ENCODE peak calls at places on chromosomes 4 and X, in four cellular contexts. One of them, this sample, is unnamed. For H3K4me1, the result is how much of the 10 kb centered on the place peaks cover.

GRCh38 chr4:27148211-27148895 is 287.7 kb downstream of the STIM2 start:
- DNase-seq in aorta: no peak
- DNase-seq in GM23248: peak
- DNase-seq in colonic mucosa: no peak
- DNase-seq in this sample: no peak

GRCh38 chr4:108979754-108980153 is 216.9 kb upstream of the ETNPPL start:
- DNase-seq in aorta: no peak
- DNase-seq in GM23248: no peak
- DNase-seq in colonic mucosa: no peak
- DNase-seq in this sample: no peak

GRCh38 chr4:75255261-75255660 is 258.9 kb downstream of the RCHY1 start:
- DNase-seq in aorta: no peak
- DNase-seq in GM23248: no peak
- DNase-seq in colonic mucosa: no peak
- DNase-seq in this sample: no peak

GRCh38 chrX:104370089-104370488 is 115.4 kb upstream of the ESX1 start:
- DNase-seq in aorta: no peak
- DNase-seq in GM23248: peak
- DNase-seq in colonic mucosa: peak
- DNase-seq in this sample: peak

GRCh38 chr4:102825261-102826071 is 1.9 kb downstream of the UBE2D3 start:
- DNase-seq in aorta: no peak
- DNase-seq in GM23248: peak
- DNase-seq in colonic mucosa: peak
- DNase-seq in this sample: peak

GRCh38 chrX:153966283-153966688 is 5.3 kb downstream of the HCFC1 start:
- DNase-seq in aorta: peak
- DNase-seq in GM23248: peak
- DNase-seq in colonic mucosa: no peak
- DNase-seq in this sample: no peak

GRCh38 chr4:91322961-91323360 is 980.8 kb upstream of the GRID2 start:
- DNase-seq in aorta: no peak
- DNase-seq in GM23248: no peak
- DNase-seq in colonic mucosa: no peak
- DNase-seq in this sample: no peak

GRCh38 chr4:101103381-101104142 is 243.8 kb downstream of the PPP3CA start:
- DNase-seq in aorta: no peak
- DNase-seq in GM23248: peak
- DNase-seq in colonic mucosa: peak
- DNase-seq in this sample: no peak

GRCh38 chr4:42397256-42397634 is at the start of gene SHISA3:
- DNase-seq in aorta: no peak
- DNase-seq in GM23248: peak
- DNase-seq in colonic mucosa: peak
- DNase-seq in this sample: no peak

GRCh38 chr4:91058345-91058744 is 931.2 kb downstream of the CCSER1 start:
- DNase-seq in aorta: no peak
- DNase-seq in GM23248: no peak
- DNase-seq in colonic mucosa: no peak
- DNase-seq in this sample: no peak

GRCh38 chrX:52979993-52980392 is 21.7 kb upstream of the FAM156A start:
- DNase-seq in aorta: no peak
- DNase-seq in GM23248: peak
- DNase-seq in colonic mucosa: no peak
- DNase-seq in this sample: peak

GRCh38 chrX:49960061-49960460 is 37.7 kb downstream of the CLCN5 start:
- DNase-seq in aorta: no peak
- DNase-seq in GM23248: no peak
- DNase-seq in colonic mucosa: no peak
- DNase-seq in this sample: no peak

GRCh38 chr4:112153222-112153791 is 8.1 kb downstream of the FAM241A start:
- DNase-seq in aorta: no peak
- DNase-seq in GM23248: no peak
- DNase-seq in colonic mucosa: no peak
- DNase-seq in this sample: no peak

GRCh38 chr4:6272863-6273660 is 3.4 kb downstream of the WFS1 start:
- DNase-seq in aorta: no peak
- DNase-seq in GM23248: peak
- DNase-seq in colonic mucosa: no peak
- DNase-seq in this sample: peak
- H3K4me1 ChIP-seq in aorta: under half
- H3K4me1 ChIP-seq in GM23248: under half
- H3K4me1 ChIP-seq in colonic mucosa: under half
- H3K4me1 ChIP-seq in this sample: under half

GRCh38 chr4:89295415-89295927 is 12.1 kb downstream of the GPRIN3 start:
- DNase-seq in aorta: no peak
- DNase-seq in GM23248: no peak
- DNase-seq in colonic mucosa: no peak
- DNase-seq in this sample: no peak

GRCh38 chr4:89296399-89296798 is 11.2 kb downstream of the GPRIN3 start:
- DNase-seq in aorta: no peak
- DNase-seq in GM23248: no peak
- DNase-seq in colonic mucosa: no peak
- DNase-seq in this sample: no peak

GRCh38 chr4:89296871-89297270 is 10.7 kb downstream of the GPRIN3 start:
- DNase-seq in aorta: no peak
- DNase-seq in GM23248: no peak
- DNase-seq in colonic mucosa: no peak
- DNase-seq in this sample: no peak

GRCh38 chr4:89293299-89293698 is 14.3 kb downstream of the GPRIN3 start:
- DNase-seq in aorta: no peak
- DNase-seq in GM23248: no peak
- DNase-seq in colonic mucosa: no peak
- DNase-seq in this sample: no peak

GRCh38 chr4:89294583-89295244 is 12.9 kb downstream of the GPRIN3 start:
- DNase-seq in aorta: no peak
- DNase-seq in GM23248: no peak
- DNase-seq in colonic mucosa: no peak
- DNase-seq in this sample: no peak
- H3K4me1 ChIP-seq in aorta: under half
- H3K4me1 ChIP-seq in GM23248: under half
- H3K4me1 ChIP-seq in colonic mucosa: under half
- H3K4me1 ChIP-seq in this sample: under half

GRCh38 chr4:186702297-186702696 is 21.4 kb downstream of the FAT1 start:
- DNase-seq in aorta: no peak
- DNase-seq in GM23248: no peak
- DNase-seq in colonic mucosa: no peak
- DNase-seq in this sample: no peak
- H3K4me1 ChIP-seq in aorta: under half
- H3K4me1 ChIP-seq in GM23248: under half
- H3K4me1 ChIP-seq in colonic mucosa: under half
- H3K4me1 ChIP-seq in this sample: under half

GRCh38 chr4:121534187-121534586 is 153.4 kb upstream of the QRFPR start:
- DNase-seq in aorta: no peak
- DNase-seq in GM23248: no peak
- DNase-seq in colonic mucosa: no peak
- DNase-seq in this sample: no peak

GRCh38 chr4:121535351-121535750 is 154.5 kb upstream of the QRFPR start:
- DNase-seq in aorta: no peak
- DNase-seq in GM23248: no peak
- DNase-seq in colonic mucosa: no peak
- DNase-seq in this sample: no peak
- H3K4me1 ChIP-seq in aorta: under half
- H3K4me1 ChIP-seq in GM23248: under half
- H3K4me1 ChIP-seq in colonic mucosa: under half
- H3K4me1 ChIP-seq in this sample: under half

DNA sequence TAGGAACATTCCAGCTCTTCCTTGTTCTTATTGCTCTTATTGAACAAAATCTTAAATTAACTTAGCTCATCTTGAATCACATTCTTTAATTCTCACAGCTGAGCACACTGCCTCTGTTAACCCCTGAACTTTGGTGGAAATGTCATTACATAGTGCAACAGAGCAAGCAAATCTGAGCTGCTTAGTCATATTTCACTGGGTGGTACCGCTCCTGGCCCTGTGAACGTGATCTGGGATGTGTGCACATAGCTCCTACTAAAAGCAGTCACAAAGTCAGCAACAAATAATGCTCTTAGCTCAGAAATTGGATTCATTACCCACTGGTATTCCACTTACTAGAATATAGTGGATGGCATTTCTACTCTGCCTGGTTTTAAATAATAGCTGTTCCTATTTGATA is 27.9 kb downstream of the ARHGEF6 start:
- DNase-seq in aorta: no peak
- DNase-seq in GM23248: peak
- DNase-seq in colonic mucosa: no peak
- DNase-seq in this sample: no peak
- H3K4me1 ChIP-seq in aorta: under half
- H3K4me1 ChIP-seq in GM23248: under half
- H3K4me1 ChIP-seq in colonic mucosa: under half
- H3K4me1 ChIP-seq in this sample: under half

DNA sequence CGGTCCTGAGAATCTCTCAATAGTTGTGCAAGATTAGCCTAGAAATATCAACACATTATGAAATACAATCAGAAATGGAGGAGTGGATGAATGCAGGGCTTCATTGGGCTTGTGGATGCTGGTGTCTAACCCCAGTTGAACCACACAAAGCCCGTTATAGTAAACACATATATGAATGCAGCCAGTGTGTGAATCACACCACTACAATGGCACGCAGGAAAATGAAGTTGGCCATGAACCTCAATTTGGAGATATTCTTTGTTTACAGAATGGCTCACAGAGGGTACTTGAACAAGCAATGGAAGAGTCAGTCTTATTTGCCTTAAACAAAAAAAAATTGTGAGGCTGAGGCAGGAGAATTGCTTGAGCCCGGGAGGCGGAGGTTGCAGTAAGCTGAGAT is 57.8 kb downstream of the SOD3 start:
- DNase-seq in aorta: no peak
- DNase-seq in GM23248: no peak
- DNase-seq in colonic mucosa: no peak
- DNase-seq in this sample: no peak
- H3K4me1 ChIP-seq in aorta: under half
- H3K4me1 ChIP-seq in GM23248: under half
- H3K4me1 ChIP-seq in colonic mucosa: under half
- H3K4me1 ChIP-seq in this sample: under half

DNA sequence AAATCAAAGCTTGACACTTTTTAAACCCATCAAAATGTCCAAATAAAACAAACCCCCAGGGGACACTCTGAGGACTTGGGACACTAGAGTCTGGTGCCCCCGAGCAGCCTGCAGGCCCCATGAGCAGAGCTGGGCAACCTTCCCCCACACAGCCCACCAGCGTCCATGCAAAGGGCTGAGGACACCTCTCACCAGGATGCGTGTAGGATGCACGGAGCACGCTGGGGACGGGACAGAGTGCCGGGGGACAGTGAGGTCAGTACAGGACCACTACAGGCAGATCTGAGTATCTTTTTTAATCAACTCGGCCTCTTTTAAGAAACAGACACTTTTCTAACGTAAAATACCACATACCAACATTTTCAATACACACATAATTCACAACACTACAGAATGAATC is 6.9 kb downstream of the GAK start:
- DNase-seq in aorta: peak
- DNase-seq in GM23248: no peak
- DNase-seq in colonic mucosa: no peak
- DNase-seq in this sample: no peak
- H3K4me1 ChIP-seq in aorta: under half
- H3K4me1 ChIP-seq in GM23248: under half
- H3K4me1 ChIP-seq in colonic mucosa: under half
- H3K4me1 ChIP-seq in this sample: under half

GRCh38 chr4:169256101-169256612 is 14.6 kb downstream of the SH3RF1 start:
- DNase-seq in aorta: no peak
- DNase-seq in GM23248: peak
- DNase-seq in colonic mucosa: no peak
- DNase-seq in this sample: no peak
- H3K4me1 ChIP-seq in aorta: under half
- H3K4me1 ChIP-seq in GM23248: half or more
- H3K4me1 ChIP-seq in colonic mucosa: under half
- H3K4me1 ChIP-seq in this sample: half or more

DNA sequence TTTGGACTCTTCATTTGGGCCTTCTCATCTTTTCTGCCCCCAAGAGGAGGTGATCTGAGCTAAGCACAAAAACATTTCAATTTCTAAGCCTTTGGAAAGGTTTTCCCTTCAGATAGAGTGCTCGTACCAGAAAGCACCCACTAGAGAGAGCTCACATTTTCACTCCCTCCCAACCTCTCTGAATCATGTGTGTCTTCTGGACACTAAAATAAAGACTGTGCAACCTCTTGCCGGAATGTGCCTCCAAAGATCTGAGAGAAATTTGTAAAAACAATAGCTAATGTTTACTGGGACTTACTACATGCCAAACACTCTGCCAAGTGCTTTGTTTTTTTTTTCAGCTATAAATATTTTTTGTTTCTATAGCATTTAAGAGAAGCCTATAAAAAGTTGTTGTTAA is 120.6 kb upstream of the LNX1 start:
- DNase-seq in aorta: no peak
- DNase-seq in GM23248: no peak
- DNase-seq in colonic mucosa: no peak
- DNase-seq in this sample: no peak
- H3K4me1 ChIP-seq in aorta: under half
- H3K4me1 ChIP-seq in GM23248: under half
- H3K4me1 ChIP-seq in colonic mucosa: under half
- H3K4me1 ChIP-seq in this sample: under half

GRCh38 chrX:13015536-13016236 is 28.7 kb downstream of the FAM9C start:
- DNase-seq in aorta: no peak
- DNase-seq in GM23248: no peak
- DNase-seq in colonic mucosa: no peak
- DNase-seq in this sample: no peak

GRCh38 chrX:13014111-13015094 is 30.0 kb downstream of the FAM9C start:
- DNase-seq in aorta: no peak
- DNase-seq in GM23248: no peak
- DNase-seq in colonic mucosa: no peak
- DNase-seq in this sample: no peak

GRCh38 chrX:13010546-13010945 is 33.9 kb downstream of the FAM9C start:
- DNase-seq in aorta: no peak
- DNase-seq in GM23248: no peak
- DNase-seq in colonic mucosa: no peak
- DNase-seq in this sample: no peak

GRCh38 chrX:13009844-13010243 is 34.6 kb downstream of the FAM9C start:
- DNase-seq in aorta: no peak
- DNase-seq in GM23248: peak
- DNase-seq in colonic mucosa: no peak
- DNase-seq in this sample: no peak

GRCh38 chrX:13013353-13014110 is 30.9 kb downstream of the FAM9C start:
- DNase-seq in aorta: no peak
- DNase-seq in GM23248: no peak
- DNase-seq in colonic mucosa: peak
- DNase-seq in this sample: no peak
- H3K4me1 ChIP-seq in aorta: under half
- H3K4me1 ChIP-seq in GM23248: under half
- H3K4me1 ChIP-seq in colonic mucosa: under half
- H3K4me1 ChIP-seq in this sample: under half

This sample was measured in Caco-2.